ENCODE peak calls at places on chromosome X, in five cellular contexts. N, X, U, P and Q are unnamed samples.

GRCh38 chrX:41313419-41313818 is 20.5 kb upstream of the DDX3X start:
- DNase-seq in P (peak), X (no peak), N (no peak), U (no peak), Q (peak)

GRCh38 chrX:66020578-66021406 is 19.1 kb downstream of the VSIG4 start:
- DNase-seq in X (no peak), U (no peak), P (no peak), N (no peak), Q (no peak)

GRCh38 chrX:7552758-7553157 is 290.2 kb upstream of the VCX start:
- DNase-seq in X (no peak), P (peak), U (no peak), N (no peak), Q (no peak)

GRCh38 chrX:10118530-10118929 is 38.2 kb upstream of the CLCN4 start:
- DNase-seq in X (no peak), U (no peak), P (no peak), N (no peak), Q (no peak)

GRCh38 chrX:17375631-17376380 is 806 bp downstream of the NHS start:
- DNase-seq in U (peak), N (peak), P (peak), X (no peak), Q (peak)

GRCh38 chrX:149650162-149650561 is 18.6 kb upstream of the TMEM185A start:
- DNase-seq in P (no peak), U (no peak), X (no peak), N (no peak), Q (no peak)

GRCh38 chrX:83508526-83509245 is 596 bp downstream of the POU3F4 start:
- DNase-seq in U (no peak), P (no peak), X (no peak), N (no peak), Q (no peak)

GRCh38 chrX:48747415-48748026 is 14.0 kb upstream of the GLOD5 start:
- DNase-seq in U (no peak), N (no peak), X (no peak), P (no peak), Q (no peak)

GRCh38 chrX:132613801-132614200 is 125.0 kb upstream of the MBNL3 start:
- DNase-seq in N (no peak), U (no peak), P (no peak), X (no peak), Q (no peak)

GRCh38 chrX:14476169-14476568 is 53.2 kb upstream of the GLRA2 start:
- DNase-seq in P (no peak), N (peak), U (no peak), X (no peak), Q (no peak)

GRCh38 chrX:112670964-112671363 is 8.8 kb downstream of the LHFPL1 start:
- DNase-seq in U (no peak), P (no peak), N (no peak), X (no peak), Q (no peak)

GRCh38 chrX:75155830-75156525 is at the start of gene ABCB7:
- DNase-seq in X (peak), N (peak), P (peak), U (peak), Q (peak)

GRCh38 chrX:120755066-120755846 is 120.4 kb downstream of the CT47B1 start:
- DNase-seq in N (peak), P (no peak), X (no peak), U (no peak), Q (no peak)

GRCh38 chrX:48919360-48919821 is 567 bp upstream of the PIM2 start:
- DNase-seq in U (no peak), P (peak), X (no peak), N (no peak), Q (no peak)

GRCh38 chrX:100649550-100650356 is 5.8 kb downstream of the SRPX2 start:
- DNase-seq in U (peak), P (peak), X (no peak), N (peak), Q (peak)

GRCh38 chrX:51614353-51614752 is 4.4 kb downstream of the CENPVL3 start:
- DNase-seq in X (no peak), P (peak), U (peak), N (peak), Q (peak)

GRCh38 chrX:122770581-122770980 is 413.5 kb upstream of the GRIA3 start:
- DNase-seq in U (no peak), N (no peak), X (no peak), P (no peak), Q (peak)

GRCh38 chrX:149286940-149287349 is 218.2 kb downstream of the IDS start:
- DNase-seq in X (peak), N (peak), U (peak), P (peak), Q (peak)

GRCh38 chrX:42992199-42992943 is 214.4 kb upstream of the PPP1R2C start:
- DNase-seq in N (no peak), X (no peak), U (peak), P (no peak), Q (peak)